ENCODE peak calls at places on chromosomes 2 and 18, in nine cellular contexts. D is GDM1; L is NCI-H1105; X is renal cortical epithelial cell; T is fibroblast of lung; E is iris pigment epithelial cell; Y is effector memory CD8-positive, alpha-beta T cell; Z is anterior cingulate cortex; G is effector CD4-positive, alpha-beta T cell. I is an unnamed sample.

GRCh38 chr2:215657844-215658243 is 222.0 kb upstream of the FN1 start:
- DNase-seq in D (no peak), L (no peak), X (peak; percentile 97), T (peak; percentile 98), E (peak; percentile 98), Y (no peak), Z (no peak), G (no peak), I (no peak)

GRCh38 chr18:49858309-49859005 is 45.1 kb upstream of the ACAA2 start:
- DNase-seq in D (peak; percentile 15), L (peak; percentile 46), X (peak; percentile 79), T (peak; percentile 79), E (peak; percentile 73), Y (peak; percentile 53), Z (no peak), G (peak; percentile 45), I (no peak)

GRCh38 chr2:217938038-217938437 is 64.8 kb downstream of the TNS1 start:
- DNase-seq in D (no peak), L (no peak), X (no peak), T (no peak), E (no peak), Y (no peak), Z (no peak), G (no peak), I (no peak)

GRCh38 chr2:53545159-53546055 is 222.2 kb upstream of the CHAC2 start:
- DNase-seq in D (no peak), L (peak; percentile 18), X (no peak), T (no peak), E (no peak), Y (no peak), Z (peak; percentile 61), G (no peak), I (no peak)

GRCh38 chr18:75214766-75215515 is 4.3 kb downstream of the TSHZ1 start:
- DNase-seq in D (no peak), L (no peak), X (no peak), T (no peak), E (no peak), Y (no peak), Z (no peak), G (no peak), I (no peak)

GRCh38 chr2:218883491-218884490 is 3.1 kb downstream of the WNT10A start:
- DNase-seq in D (no peak), L (peak; percentile 42), X (no peak), T (no peak), E (peak; percentile 16), Y (no peak), Z (no peak), G (no peak), I (no peak)

GRCh38 chr2:177689623-177690022 is 297.1 kb downstream of the AGPS start:
- DNase-seq in D (peak; percentile 38), L (no peak), X (no peak), T (no peak), E (no peak), Y (no peak), Z (no peak), G (no peak), I (no peak)

GRCh38 chr2:118604346-118604745 is 243.1 kb downstream of the EN1 start:
- DNase-seq in D (no peak), L (no peak), X (no peak), T (no peak), E (no peak), Y (no peak), Z (no peak), G (no peak), I (no peak)